ENCODE peak calls at places on chromosomes 2 and 18, in six cellular contexts. R, B, G, N, J and C are unnamed samples.

GRCh38 chr2:121746071-121746578 is 9.3 kb upstream of the TSN start:
- DNase-seq in N (no peak), R (no peak), J (no peak), B (no peak), G (no peak), C (no peak)

GRCh38 chr18:3402962-3403585 is 46.9 kb upstream of the TGIF1 start:
- DNase-seq in J (no peak), G (no peak), N (no peak), R (no peak), B (no peak), C (peak)

GRCh38 chr2:177894546-177894945 is 178.0 kb downstream of the PDE11A start:
- DNase-seq in J (no peak), G (no peak), B (no peak), N (no peak), R (no peak), C (no peak)

GRCh38 chr2:220134756-220135534 is 507.5 kb downstream of the SLC4A3 start:
- DNase-seq in B (peak), G (no peak), J (no peak), R (no peak), N (no peak), C (no peak)

GRCh38 chr2:196356332-196356731 is 185.0 kb upstream of the STK17B start:
- DNase-seq in R (no peak), J (no peak), G (no peak), B (no peak), N (no peak), C (no peak)

GRCh38 chr2:140624188-140624587 is 1506.6 kb downstream of the LRP1B start:
- DNase-seq in N (no peak), R (no peak), B (no peak), G (no peak), J (no peak), C (no peak)

GRCh38 chr2:72014871-72015270 is 132.8 kb downstream of the CYP26B1 start:
- DNase-seq in N (no peak), J (no peak), G (no peak), R (no peak), B (no peak), C (no peak)

GRCh38 chr2:41930807-41931566 is 116.8 kb upstream of the PKDCC start:
- DNase-seq in R (no peak), G (peak), B (no peak), J (peak), N (no peak), C (no peak)

GRCh38 chr2:189512879-189513278 is 67.7 kb downstream of the SLC40A1 start:
- DNase-seq in R (no peak), G (no peak), B (no peak), N (no peak), J (no peak), C (no peak)

GRCh38 chr2:145764631-145765030 is 1244.7 kb upstream of the ZEB2 start:
- DNase-seq in R (no peak), N (no peak), G (no peak), B (no peak), J (no peak), C (no peak)

GRCh38 chr2:23689891-23690290 is 237.0 kb downstream of the ATAD2B start:
- DNase-seq in B (no peak), G (no peak), J (no peak), N (no peak), R (peak), C (no peak)

GRCh38 chr2:234588054-234588430 is 91.2 kb upstream of the ARL4C start:
- DNase-seq in G (no peak), B (no peak), N (no peak), J (no peak), R (no peak), C (no peak)

GRCh38 chr18:22558945-22559385 is 141.2 kb upstream of the CTAGE1 start:
- DNase-seq in J (no peak), G (no peak), R (peak), B (no peak), N (peak), C (peak)

GRCh38 chr2:201116959-201117734 is 1.2 kb downstream of the CFLAR start:
- DNase-seq in N (peak), B (no peak), J (no peak), G (peak), R (no peak), C (peak)

GRCh38 chr2:227822416-227823003 is 8.9 kb downstream of the CCL20 start:
- DNase-seq in G (no peak), J (no peak), B (no peak), R (no peak), N (peak), C (no peak)

GRCh38 chr2:120737802-120738516 is 2.3 kb downstream of the GLI2 start:
- DNase-seq in G (no peak), B (peak), J (no peak), N (no peak), R (peak), C (no peak)

GRCh38 chr2:102109016-102109415 is 33.5 kb upstream of the IL1R1 start:
- DNase-seq in G (no peak), R (no peak), B (no peak), J (no peak), N (no peak), C (no peak)
- TF ChIP-seq ATF3 in G (no peak), R (no peak), B (no peak), J (no peak), N (no peak), C (no peak)

GRCh38 chr2:232341061-232341738 is 37.4 kb upstream of the ALPP start:
- DNase-seq in J (no peak), B (peak), R (peak), G (no peak), N (no peak), C (no peak)

GRCh38 chr2:232338759-232339106 is 39.8 kb upstream of the ALPP start:
- DNase-seq in G (no peak), N (no peak), R (peak), B (no peak), J (no peak), C (no peak)

GRCh38 chr2:232341739-232342126 is 36.8 kb upstream of the ALPP start:
- DNase-seq in G (no peak), N (no peak), R (peak), J (no peak), B (peak), C (no peak)

GRCh38 chr2:232339121-232340081 is 39.1 kb upstream of the ALPP start:
- DNase-seq in N (no peak), J (no peak), R (peak), G (no peak), B (peak), C (no peak)

DNA sequence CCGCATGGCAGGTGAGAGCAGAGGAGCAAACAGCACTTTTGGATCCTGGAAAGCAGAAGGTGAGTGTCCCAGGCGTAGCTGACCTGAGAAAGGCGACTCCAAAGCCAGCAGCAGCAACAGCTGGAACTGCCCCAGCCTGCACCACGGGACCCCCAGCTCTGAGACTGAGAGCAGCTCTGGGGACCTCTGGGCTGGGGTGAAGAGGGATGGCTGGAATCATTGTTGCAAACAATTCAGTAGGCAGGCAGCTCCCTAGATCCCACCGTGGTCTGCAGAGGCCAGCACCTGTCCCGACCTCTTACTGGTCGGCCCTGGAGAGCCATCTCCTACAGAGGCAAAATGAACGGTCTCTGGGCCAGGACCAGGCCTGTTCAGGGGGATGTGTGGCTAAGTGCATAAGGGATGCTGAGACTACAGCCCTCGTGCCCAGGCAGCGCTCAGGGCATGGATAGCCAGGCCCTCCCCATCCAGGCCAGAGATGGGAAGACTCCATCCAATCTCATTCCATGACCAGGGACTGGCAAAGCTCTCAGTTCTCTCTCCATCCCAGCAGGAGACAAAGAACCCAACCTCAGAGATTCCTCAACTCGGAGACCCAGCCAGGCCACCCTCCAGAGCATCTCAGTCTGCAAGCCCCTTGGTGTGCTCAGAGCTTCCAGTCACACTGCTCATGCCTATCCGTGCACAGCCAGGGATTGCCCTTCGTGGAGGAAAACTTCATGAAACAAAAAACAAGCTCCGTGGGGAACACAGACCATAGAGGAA is 38.2 kb upstream of the ALPP start:
- DNase-seq in G (no peak), J (no peak), R (peak), N (no peak), B (no peak), C (no peak)
- TF ChIP-seq ATF3 in G (no peak), J (no peak), R (no peak), N (no peak), B (no peak), C (no peak)

GRCh38 chr18:62571037-62571436 is 48.2 kb downstream of the ZCCHC2 start:
- DNase-seq in B (no peak), J (no peak), N (no peak), G (no peak), R (no peak), C (no peak)

GRCh38 chr18:62569081-62569480 is 46.3 kb downstream of the ZCCHC2 start:
- DNase-seq in N (no peak), B (no peak), R (no peak), G (no peak), J (no peak), C (no peak)

GRCh38 chr18:62571648-62572047 is 48.8 kb downstream of the ZCCHC2 start:
- DNase-seq in B (no peak), J (no peak), N (no peak), R (no peak), G (no peak), C (no peak)

GRCh38 chr18:62574776-62575175 is 52.0 kb downstream of the ZCCHC2 start:
- DNase-seq in N (no peak), J (no peak), R (no peak), B (no peak), G (no peak), C (no peak)

DNA sequence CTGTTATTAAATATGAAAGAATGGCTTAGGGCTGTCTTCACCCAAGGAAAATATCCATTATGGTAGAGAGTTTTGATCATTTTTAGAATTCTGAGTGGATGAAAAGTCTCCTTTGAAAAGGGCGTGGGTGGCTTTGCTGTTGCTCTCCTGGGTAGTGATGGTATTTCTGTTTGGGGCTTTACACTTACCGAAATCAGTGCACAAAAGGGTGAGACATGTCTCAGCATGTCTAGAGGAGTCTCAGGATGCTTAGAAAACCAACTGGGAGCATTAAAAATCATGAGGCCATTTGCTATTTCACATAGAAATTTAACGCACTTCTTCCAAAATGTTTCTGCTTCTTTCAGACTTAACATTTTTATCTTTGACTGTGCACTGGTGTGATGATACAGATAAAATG is 49.6 kb downstream of the ZCCHC2 start:
- DNase-seq in J (no peak), R (no peak), G (no peak), N (no peak), B (no peak), C (no peak)
- TF ChIP-seq ATF3 in J (no peak), R (no peak), G (no peak), N (no peak), B (no peak), C (no peak)

GRCh38 chr2:62307469-62308389 is 111.8 kb downstream of the B3GNT2 start:
- DNase-seq in J (no peak), R (no peak), B (no peak), G (no peak), N (no peak), C (no peak)

GRCh38 chr2:62309081-62309464 is 113.2 kb downstream of the B3GNT2 start:
- DNase-seq in N (no peak), R (no peak), B (no peak), G (no peak), J (no peak), C (no peak)

GRCh38 chr2:62306751-62307468 is 111.0 kb downstream of the B3GNT2 start:
- DNase-seq in J (peak), G (peak), N (no peak), R (no peak), B (no peak), C (no peak)

GRCh38 chr2:62305421-62306176 is 109.7 kb downstream of the B3GNT2 start:
- DNase-seq in R (no peak), G (no peak), N (no peak), J (peak), B (no peak), C (no peak)

DNA sequence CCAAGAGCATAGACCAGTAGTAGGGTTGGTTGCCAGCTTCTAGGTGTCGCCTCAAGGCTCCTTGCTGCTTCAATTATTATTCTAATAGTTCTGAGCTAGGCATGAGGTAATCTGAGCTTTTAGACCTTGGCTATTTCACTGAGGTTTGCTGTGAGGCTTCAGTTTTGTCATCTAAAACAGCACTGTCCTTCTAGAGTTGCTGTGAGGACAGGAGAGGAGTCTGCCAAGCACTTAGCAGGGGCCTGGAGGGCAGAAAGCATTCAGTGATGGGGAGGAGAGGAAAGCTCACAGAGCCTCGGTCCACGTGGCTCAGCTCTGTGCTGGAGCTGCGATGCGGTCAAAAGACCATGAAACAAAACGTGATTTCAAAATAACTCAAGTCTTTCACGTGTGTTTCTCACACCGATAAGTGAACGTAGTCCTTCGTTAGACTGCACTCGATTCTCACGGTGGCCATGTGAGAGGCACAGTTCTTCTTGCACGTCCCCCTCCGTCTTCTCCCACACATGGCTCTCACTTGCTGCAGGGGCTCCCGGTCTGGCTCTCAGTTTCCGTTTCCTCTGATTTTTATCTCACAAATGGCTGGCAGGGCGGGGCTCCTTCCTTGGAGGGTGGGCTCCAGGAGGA is 113.7 kb downstream of the B3GNT2 start:
- DNase-seq in N (no peak), J (peak), G (no peak), B (no peak), R (no peak), C (no peak)
- TF ChIP-seq ATF3 in N (no peak), J (no peak), G (no peak), B (no peak), R (no peak), C (no peak)

DNA sequence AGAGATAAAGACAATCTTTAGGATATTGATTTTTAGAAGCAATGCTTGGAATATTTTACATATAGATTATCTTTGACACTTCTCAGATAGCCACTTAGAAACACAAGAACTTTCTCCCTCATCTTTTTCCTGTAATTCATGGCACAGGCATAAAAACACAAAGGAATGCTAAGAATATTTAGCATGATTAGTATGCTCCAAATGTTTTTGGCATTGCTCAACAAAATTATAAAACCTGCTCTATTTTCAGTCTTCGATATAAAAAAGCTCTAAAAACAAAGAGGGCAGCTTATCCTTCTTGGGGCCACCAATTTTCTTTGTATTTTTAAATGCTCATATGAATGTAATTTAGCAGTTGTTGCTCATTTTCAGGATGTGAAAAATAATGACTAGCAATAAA is 90.8 kb downstream of the RAD51AP2 start:
- DNase-seq in G (no peak), J (no peak), N (no peak), R (no peak), B (no peak), C (no peak)
- TF ChIP-seq ATF3 in G (no peak), J (no peak), N (no peak), R (no peak), B (no peak), C (no peak)

GRCh38 chr2:207395535-207396251 is 134.1 kb upstream of the CREB1 start:
- DNase-seq in G (peak), R (no peak), N (no peak), J (no peak), B (no peak), C (no peak)
- TF ChIP-seq ATF3 in G (no peak), R (no peak), N (no peak), J (no peak), B (no peak), C (no peak)

DNA sequence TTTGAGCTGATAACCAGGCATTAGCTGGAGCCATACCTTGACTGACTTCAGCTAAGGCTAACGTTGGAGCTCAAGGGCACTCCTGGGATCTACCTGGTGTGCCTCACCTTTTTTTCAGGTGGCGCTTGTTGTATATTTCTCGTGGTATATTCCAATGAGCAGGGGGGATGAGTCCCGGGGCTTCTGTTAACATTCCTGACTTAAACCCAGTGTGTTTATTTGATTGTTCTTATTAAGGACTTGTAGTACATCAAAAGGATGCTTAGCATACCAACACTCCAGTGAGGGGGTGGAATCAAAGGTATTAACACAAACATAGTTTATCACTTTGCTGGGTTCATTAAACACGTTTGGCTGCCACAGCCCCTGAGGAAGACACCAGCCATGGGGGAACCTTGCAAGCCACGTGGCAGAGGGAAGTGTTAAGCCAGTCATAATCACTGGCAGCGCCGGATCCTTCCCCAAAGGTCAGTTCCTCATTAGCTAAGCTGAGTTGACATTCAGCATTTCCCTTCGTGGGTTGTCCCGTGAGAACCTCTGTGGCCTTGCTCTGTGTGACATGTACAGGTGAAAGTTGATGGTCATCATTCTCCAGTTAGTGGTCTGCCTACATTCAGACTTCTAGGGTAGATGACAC is 119.5 kb upstream of the MCFD2 start:
- DNase-seq in R (no peak), B (no peak), J (peak), N (peak), G (no peak), C (no peak)
- TF ChIP-seq ATF3 in R (no peak), B (no peak), J (no peak), N (no peak), G (no peak), C (no peak)